ENCODE peak calls at places on chromosomes 6 and 20, in seven cellular contexts. Q is nephron progenitor cell, U is dorsolateral prefrontal cortex, Z is stomach, Y is ascending aorta, V is adrenal gland, C is foreskin fibroblast. M is an unnamed sample.

GRCh38 chr6:108897371-108897770 is 49.1 kb downstream of the ARMC2 start:
- DNase-seq in Q (no peak), U (no peak), Z (peak; percentile 68), Y (no peak), V (no peak), C (no peak), M (no peak)

GRCh38 chr6:31956796-31957195 is 2.0 kb downstream of the NELFE start:
- DNase-seq in Q (no peak), U (no peak), Z (no peak), Y (no peak), V (no peak), C (no peak), M (no peak)

GRCh38 chr6:151286192-151286591 is 46.4 kb downstream of the AKAP12 start:
- DNase-seq in Q (no peak), U (no peak), Z (no peak), Y (no peak), V (no peak), C (no peak), M (no peak)

GRCh38 chr20:63007722-63008488 is 1.1 kb upstream of the BHLHE23 start:
- DNase-seq in Q (no peak), U (no peak), Z (no peak), Y (no peak), V (no peak), C (no peak), M (no peak)

GRCh38 chr6:127466416-127466815 is 7.2 kb upstream of the KIAA0408 start:
- DNase-seq in Q (no peak), U (no peak), Z (no peak), Y (no peak), V (no peak), C (no peak), M (no peak)

GRCh38 chr6:109472132-109472995 is 10.7 kb downstream of the ZBTB24 start:
- DNase-seq in Q (no peak), U (no peak), Z (no peak), Y (peak; percentile 58), V (no peak), C (no peak), M (no peak)

GRCh38 chr20:62426678-62427077 is 661 bp downstream of the RBBP8NL start:
- DNase-seq in Q (peak; percentile 75), U (no peak), Z (peak; percentile 74), Y (no peak), V (no peak), C (no peak), M (no peak)

GRCh38 chr20:58871533-58872102 is 19.1 kb downstream of the GNAS start:
- DNase-seq in Q (no peak), U (no peak), Z (no peak), Y (no peak), V (no peak), C (no peak), M (peak; percentile 51)

GRCh38 chr6:41442800-41443501 is 103.2 kb upstream of the FOXP4 start:
- DNase-seq in Q (peak; percentile 92), U (no peak), Z (peak; percentile 50), Y (no peak), V (peak; percentile 39), C (no peak), M (no peak)

GRCh38 chr6:88823998-88824397 is 139.4 kb downstream of the RNGTT start:
- DNase-seq in Q (no peak), U (no peak), Z (no peak), Y (no peak), V (no peak), C (peak; percentile 22), M (no peak)

GRCh38 chr20:10306440-10307358 is 88.1 kb downstream of the SNAP25 start:
- DNase-seq in Q (no peak), U (no peak), Z (no peak), Y (no peak), V (no peak), C (peak; percentile 75), M (no peak)

GRCh38 chr20:17928211-17928611 is 40.4 kb downstream of the SNX5 start:
- DNase-seq in Q (no peak), U (no peak), Z (no peak), Y (peak; percentile 71), V (no peak), C (no peak), M (no peak)

GRCh38 chr20:35226775-35227681 is 538 bp downstream of the MMP24 start:
- DNase-seq in Q (peak; percentile 93), U (peak; percentile 46), Z (peak; percentile 41), Y (no peak), V (peak; percentile 69), C (no peak), M (peak; percentile 29)

GRCh38 chr20:61875221-61875885 is 190.3 kb downstream of the TAF4 start:
- DNase-seq in Q (peak; percentile 49), U (peak; percentile 71), Z (no peak), Y (no peak), V (no peak), C (no peak), M (no peak)

GRCh38 chr6:8229913-8230312 is 127.6 kb upstream of the EEF1E1 start:
- DNase-seq in Q (peak; percentile 27), U (no peak), Z (no peak), Y (no peak), V (no peak), C (no peak), M (no peak)

GRCh38 chr6:36752187-36752885 is 54.7 kb downstream of the RAB44 start:
- DNase-seq in Q (no peak), U (no peak), Z (peak; percentile 54), Y (no peak), V (no peak), C (no peak), M (peak; percentile 81)

GRCh38 chr6:112839525-112839961 is 492.4 kb downstream of the RFPL4B start:
- DNase-seq in Q (no peak), U (no peak), Z (no peak), Y (no peak), V (no peak), C (peak; percentile 59), M (no peak)

DNA sequence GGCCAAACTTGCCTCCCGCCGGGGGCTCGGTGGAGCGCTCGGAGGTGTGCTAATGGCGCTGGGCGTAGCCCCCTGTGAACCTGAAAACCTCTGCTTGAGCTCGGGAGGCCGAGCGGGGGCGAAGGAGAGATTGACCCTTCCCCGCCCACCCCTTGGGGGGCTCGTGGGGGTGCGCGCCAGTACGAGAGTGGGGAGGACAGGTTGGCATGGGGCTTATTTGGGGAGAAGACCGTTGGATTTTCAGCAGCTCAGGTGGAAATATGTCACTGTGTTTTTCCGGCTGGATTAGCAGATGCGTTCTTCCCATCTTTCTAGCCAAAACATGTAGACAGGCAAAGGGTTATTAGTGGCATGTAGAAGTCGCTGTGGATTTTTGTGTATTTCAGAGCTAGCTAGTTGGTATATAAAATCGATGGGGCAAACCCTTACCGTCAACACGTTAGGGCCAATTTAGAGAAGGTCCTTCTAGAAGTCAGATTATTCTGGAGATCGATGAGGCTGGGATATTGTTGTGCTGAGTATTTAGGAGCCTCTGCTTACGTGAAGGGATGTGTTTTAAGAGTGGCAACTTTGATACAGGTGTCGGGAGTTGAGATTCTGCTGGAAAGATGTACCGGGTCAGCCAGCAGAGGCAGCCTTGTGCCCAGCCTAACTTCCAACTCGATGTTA is 525 bp downstream of the NCOA7 start:
- DNase-seq in Q (no peak), U (peak; percentile 58), Z (peak; percentile 48), Y (no peak), V (peak; percentile 71), C (no peak), M (peak; percentile 55)
- TF ChIP-seq CTCF in Q (peak; percentile 43), U (peak; percentile 72), Z (peak; percentile 40), Y (peak; percentile 45), V (peak; percentile 70), C (peak; percentile 58), M (no peak)

DNA sequence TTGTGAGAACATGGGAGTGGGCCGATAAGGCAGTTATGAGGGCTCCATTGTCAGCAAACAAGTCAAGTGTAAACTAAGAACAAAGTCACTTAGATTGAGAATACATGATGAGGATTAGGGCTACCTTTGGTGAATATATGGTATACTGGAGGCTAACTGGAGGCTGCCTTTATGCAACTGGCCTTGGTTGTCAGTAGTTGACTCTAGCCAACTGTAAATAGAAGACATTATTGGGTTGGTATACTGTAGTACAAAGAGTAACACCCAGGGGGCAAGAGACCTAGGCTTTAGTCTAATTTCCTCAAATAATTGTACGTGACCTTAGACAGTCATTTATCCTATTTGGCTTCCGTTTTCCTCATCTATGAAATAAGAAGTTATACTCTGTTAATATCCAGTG is 235.2 kb downstream of the ARID1B start:
- DNase-seq in Q (no peak), U (no peak), Z (no peak), Y (no peak), V (no peak), C (no peak), M (no peak)
- TF ChIP-seq CTCF in Q (no peak), U (no peak), Z (no peak), Y (no peak), V (no peak), C (no peak), M (no peak)

DNA sequence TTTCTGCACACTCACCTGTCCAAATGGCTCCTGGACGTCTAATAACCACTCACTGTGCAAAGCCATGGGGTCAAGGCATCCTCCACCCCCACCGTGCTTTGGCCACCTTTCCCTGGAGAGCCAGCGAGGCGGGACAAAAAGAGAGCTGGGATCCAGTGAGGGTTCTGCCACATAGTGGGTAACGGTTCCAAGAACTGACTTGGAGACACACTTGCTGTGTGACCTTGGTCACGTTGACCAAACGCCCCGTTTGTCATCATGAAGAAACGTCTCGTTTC is 287.2 kb downstream of the TFAP2C start:
- DNase-seq in Q (no peak), U (no peak), Z (no peak), Y (no peak), V (no peak), C (no peak), M (no peak)
- TF ChIP-seq CTCF in Q (no peak), U (no peak), Z (no peak), Y (no peak), V (no peak), C (no peak), M (no peak)

GRCh38 chr20:43438578-43439316 is 18.9 kb upstream of the SRSF6 start:
- DNase-seq in Q (no peak), U (no peak), Z (no peak), Y (no peak), V (no peak), C (no peak), M (no peak)

GRCh38 chr20:43446361-43446879 is 11.3 kb upstream of the SRSF6 start:
- DNase-seq in Q (no peak), U (no peak), Z (no peak), Y (no peak), V (no peak), C (peak; percentile 41), M (no peak)

GRCh38 chr20:43444107-43444506 is 13.6 kb upstream of the SRSF6 start:
- DNase-seq in Q (no peak), U (no peak), Z (no peak), Y (no peak), V (no peak), C (no peak), M (no peak)

GRCh38 chr20:43440531-43440930 is 17.2 kb upstream of the SRSF6 start:
- DNase-seq in Q (no peak), U (no peak), Z (no peak), Y (no peak), V (no peak), C (no peak), M (no peak)

DNA sequence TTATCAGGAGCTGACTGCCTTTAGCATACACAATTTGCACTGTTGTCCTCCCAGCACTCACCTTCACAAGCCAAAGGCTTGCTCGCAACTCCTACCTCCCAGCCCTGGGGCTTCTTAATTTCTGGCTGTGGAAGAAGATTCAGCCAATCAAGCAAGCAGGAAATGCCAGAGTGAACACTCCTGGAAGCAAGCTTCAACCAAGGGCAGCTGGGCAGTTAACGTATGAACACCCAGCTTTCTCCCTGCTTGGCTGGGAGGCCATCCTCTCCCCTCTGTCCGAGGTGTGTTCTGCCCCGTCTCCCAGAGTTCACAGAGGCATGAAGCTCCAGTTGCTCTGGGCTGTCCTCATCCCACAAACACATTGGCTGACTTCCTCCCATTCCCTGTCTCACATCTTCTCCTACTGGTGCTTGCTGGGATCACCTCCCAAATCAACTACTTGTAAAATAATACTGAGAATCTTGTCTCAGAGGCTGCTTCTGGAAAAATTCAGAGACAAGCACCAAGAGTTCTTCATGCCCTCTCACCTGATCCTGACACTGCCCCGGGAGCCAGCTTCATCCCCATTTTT is 15.3 kb upstream of the SRSF6 start:
- DNase-seq in Q (no peak), U (no peak), Z (no peak), Y (no peak), V (no peak), C (peak; percentile 10), M (no peak)
- TF ChIP-seq CTCF in Q (peak; percentile 11), U (no peak), Z (no peak), Y (no peak), V (no peak), C (peak; percentile 15), M (no peak)

M was measured in mucosa of descending colon.